ENCODE peak calls at places on chromosomes 16 and 17, in eight cellular contexts. One of them, this sample, is unnamed.

GRCh38 chr17:57732062-57732461 is 13.0 kb downstream of the CCDC182 start:
- DNase-seq in ACHN: no peak
- DNase-seq in stimulated activated CD4-positive, alpha-beta T cell treated with anti-CD3 and anti-CD28 coated beads, Interleukin-4, amount 100 ng/mL, for 24 hours: no peak
- DNase-seq in retina: no peak
- DNase-seq in GM03348: no peak
- DNase-seq in upper lobe of left lung: no peak
- DNase-seq in CD8-positive, alpha-beta T cell: no peak
- DNase-seq in heart right ventricle: no peak
- DNase-seq in this sample: no peak

GRCh38 chr17:80842456-80843053 is 149.1 kb upstream of the CHMP6 start:
- DNase-seq in ACHN: no peak
- DNase-seq in retina: no peak
- DNase-seq in upper lobe of left lung: no peak
- DNase-seq in GM03348: no peak
- DNase-seq in stimulated activated CD4-positive, alpha-beta T cell treated with anti-CD3 and anti-CD28 coated beads, Interleukin-4, amount 100 ng/mL, for 24 hours: no peak
- DNase-seq in CD8-positive, alpha-beta T cell: no peak
- DNase-seq in heart right ventricle: no peak
- DNase-seq in this sample: no peak

GRCh38 chr17:77891602-77892001 is 66.9 kb upstream of the TNRC6C start:
- DNase-seq in GM03348: no peak
- DNase-seq in stimulated activated CD4-positive, alpha-beta T cell treated with anti-CD3 and anti-CD28 coated beads, Interleukin-4, amount 100 ng/mL, for 24 hours: no peak
- DNase-seq in heart right ventricle: no peak
- DNase-seq in CD8-positive, alpha-beta T cell: no peak
- DNase-seq in retina: no peak
- DNase-seq in upper lobe of left lung: no peak
- DNase-seq in ACHN: no peak
- DNase-seq in this sample: no peak

GRCh38 chr16:50371936-50372595 is 3.3 kb upstream of the BRD7 start:
- DNase-seq in stimulated activated CD4-positive, alpha-beta T cell treated with anti-CD3 and anti-CD28 coated beads, Interleukin-4, amount 100 ng/mL, for 24 hours: no peak
- DNase-seq in ACHN: no peak
- DNase-seq in CD8-positive, alpha-beta T cell: no peak
- DNase-seq in heart right ventricle: no peak
- DNase-seq in GM03348: peak; percentile 54
- DNase-seq in retina: peak; percentile 73
- DNase-seq in upper lobe of left lung: no peak
- DNase-seq in this sample: no peak

GRCh38 chr17:40564195-40564882 is 933 bp downstream of the CCR7 start:
- DNase-seq in stimulated activated CD4-positive, alpha-beta T cell treated with anti-CD3 and anti-CD28 coated beads, Interleukin-4, amount 100 ng/mL, for 24 hours: peak; percentile 49
- DNase-seq in heart right ventricle: no peak
- DNase-seq in GM03348: no peak
- DNase-seq in retina: no peak
- DNase-seq in upper lobe of left lung: no peak
- DNase-seq in ACHN: no peak
- DNase-seq in CD8-positive, alpha-beta T cell: peak; percentile 53
- DNase-seq in this sample: peak; percentile 35

GRCh38 chr17:42679001-42679491 is 2.3 kb upstream of the PLEKHH3 start:
- DNase-seq in stimulated activated CD4-positive, alpha-beta T cell treated with anti-CD3 and anti-CD28 coated beads, Interleukin-4, amount 100 ng/mL, for 24 hours: peak; percentile 39
- DNase-seq in heart right ventricle: peak; percentile 54
- DNase-seq in retina: peak; percentile 39
- DNase-seq in GM03348: no peak
- DNase-seq in ACHN: peak; percentile 24
- DNase-seq in CD8-positive, alpha-beta T cell: peak; percentile 31
- DNase-seq in upper lobe of left lung: peak; percentile 39
- DNase-seq in this sample: peak; percentile 67

GRCh38 chr17:73347355-73347754 is 35.6 kb upstream of the CDC42EP4 start:
- DNase-seq in upper lobe of left lung: no peak
- DNase-seq in CD8-positive, alpha-beta T cell: no peak
- DNase-seq in heart right ventricle: no peak
- DNase-seq in retina: no peak
- DNase-seq in GM03348: no peak
- DNase-seq in stimulated activated CD4-positive, alpha-beta T cell treated with anti-CD3 and anti-CD28 coated beads, Interleukin-4, amount 100 ng/mL, for 24 hours: no peak
- DNase-seq in ACHN: no peak
- DNase-seq in this sample: no peak

GRCh38 chr17:75691371-75692290 is 24.5 kb downstream of the SAP30BP start:
- DNase-seq in stimulated activated CD4-positive, alpha-beta T cell treated with anti-CD3 and anti-CD28 coated beads, Interleukin-4, amount 100 ng/mL, for 24 hours: peak; percentile 14
- DNase-seq in heart right ventricle: no peak
- DNase-seq in GM03348: no peak
- DNase-seq in ACHN: no peak
- DNase-seq in upper lobe of left lung: no peak
- DNase-seq in CD8-positive, alpha-beta T cell: no peak
- DNase-seq in retina: no peak
- DNase-seq in this sample: no peak

GRCh38 chr17:39071573-39071972 is 79.9 kb downstream of the PLXDC1 start:
- DNase-seq in retina: no peak
- DNase-seq in ACHN: no peak
- DNase-seq in heart right ventricle: no peak
- DNase-seq in CD8-positive, alpha-beta T cell: no peak
- DNase-seq in GM03348: no peak
- DNase-seq in stimulated activated CD4-positive, alpha-beta T cell treated with anti-CD3 and anti-CD28 coated beads, Interleukin-4, amount 100 ng/mL, for 24 hours: no peak
- DNase-seq in upper lobe of left lung: no peak
- DNase-seq in this sample: no peak

GRCh38 chr17:65537845-65538678 is 23.4 kb downstream of the AXIN2 start:
- DNase-seq in retina: no peak
- DNase-seq in upper lobe of left lung: peak; percentile 74
- DNase-seq in ACHN: no peak
- DNase-seq in CD8-positive, alpha-beta T cell: no peak
- DNase-seq in heart right ventricle: no peak
- DNase-seq in stimulated activated CD4-positive, alpha-beta T cell treated with anti-CD3 and anti-CD28 coated beads, Interleukin-4, amount 100 ng/mL, for 24 hours: peak; percentile 59
- DNase-seq in GM03348: no peak
- DNase-seq in this sample: no peak

GRCh38 chr17:83078378-83079339 is 750 bp upstream of the METRNL start:
- DNase-seq in GM03348: peak; percentile 66
- DNase-seq in stimulated activated CD4-positive, alpha-beta T cell treated with anti-CD3 and anti-CD28 coated beads, Interleukin-4, amount 100 ng/mL, for 24 hours: no peak
- DNase-seq in ACHN: no peak
- DNase-seq in upper lobe of left lung: peak; percentile 91
- DNase-seq in heart right ventricle: no peak
- DNase-seq in CD8-positive, alpha-beta T cell: no peak
- DNase-seq in retina: peak; percentile 65
- DNase-seq in this sample: no peak

GRCh38 chr16:67546761-67547422 is 15.4 kb upstream of the CTCF start:
- DNase-seq in retina: peak; percentile 87
- DNase-seq in ACHN: peak; percentile 76
- DNase-seq in upper lobe of left lung: peak; percentile 86
- DNase-seq in CD8-positive, alpha-beta T cell: peak; percentile 77
- DNase-seq in GM03348: peak; percentile 85
- DNase-seq in heart right ventricle: peak; percentile 72
- DNase-seq in stimulated activated CD4-positive, alpha-beta T cell treated with anti-CD3 and anti-CD28 coated beads, Interleukin-4, amount 100 ng/mL, for 24 hours: peak; percentile 75
- DNase-seq in this sample: peak; percentile 87